ENCODE peak calls at places on chromosomes 12 and 14, in six cellular contexts. B, R, Q, K, L and Z are unnamed samples.

GRCh38 chr14:93914278-93914677 is 12.9 kb upstream of the FAM181A start:
- DNase-seq in B (no peak), R (no peak), Q (no peak), K (no peak), L (no peak), Z (no peak)

GRCh38 chr14:102986810-102987579 is 64.5 kb downstream of the AMN start:
- DNase-seq in B (no peak), R (no peak), Q (no peak), K (peak; percentile 6), L (no peak), Z (no peak)

GRCh38 chr14:64053694-64054669 is 201.2 kb downstream of the SYNE2 start:
- DNase-seq in B (no peak), R (no peak), Q (no peak), K (no peak), L (no peak), Z (no peak)

GRCh38 chr12:25789520-25789919 is 169.0 kb upstream of the RASSF8 start:
- DNase-seq in B (no peak), R (no peak), Q (no peak), K (no peak), L (no peak), Z (no peak)

GRCh38 chr12:22255097-22255496 is 79.4 kb downstream of the ST8SIA1 start:
- DNase-seq in B (peak; percentile 82), R (no peak), Q (no peak), K (no peak), L (no peak), Z (peak; percentile 44)

GRCh38 chr12:50620050-50620974 is 115.5 kb downstream of the DIP2B start:
- DNase-seq in B (peak; percentile 46), R (no peak), Q (no peak), K (no peak), L (no peak), Z (no peak)

GRCh38 chr14:22558221-22558913 is 30.7 kb downstream of the DAD1 start:
- DNase-seq in B (peak; percentile 79), R (no peak), Q (no peak), K (peak; percentile 53), L (peak; percentile 84), Z (peak; percentile 82)

GRCh38 chr12:1507308-1507707 is 87.1 kb downstream of the FBXL14 start:
- DNase-seq in B (no peak), R (no peak), Q (no peak), K (no peak), L (peak; percentile 34), Z (no peak)

GRCh38 chr12:9928607-9929006 is 3.6 kb downstream of the CLEC2A start:
- DNase-seq in B (no peak), R (no peak), Q (no peak), K (no peak), L (no peak), Z (no peak)

GRCh38 chr14:44662250-44662891 is 155.3 kb upstream of the FSCB start:
- DNase-seq in B (no peak), R (no peak), Q (no peak), K (no peak), L (no peak), Z (no peak)

GRCh38 chr12:52951126-52951525 is 2.2 kb downstream of the KRT18 start:
- DNase-seq in B (no peak), R (no peak), Q (no peak), K (no peak), L (no peak), Z (no peak)

GRCh38 chr12:22700126-22700525 is 75.2 kb downstream of the ETNK1 start:
- DNase-seq in B (no peak), R (no peak), Q (no peak), K (no peak), L (no peak), Z (no peak)

GRCh38 chr12:50415899-50416479 is 15.3 kb downstream of the LARP4 start:
- DNase-seq in B (no peak), R (no peak), Q (no peak), K (no peak), L (no peak), Z (no peak)

GRCh38 chr14:81673930-81674329 is 140.3 kb upstream of the SEL1L start:
- DNase-seq in B (no peak), R (no peak), Q (no peak), K (no peak), L (no peak), Z (no peak)

GRCh38 chr12:1529862-1530591 is 64.4 kb downstream of the FBXL14 start:
- DNase-seq in B (peak; percentile 54), R (no peak), Q (peak; percentile 71), K (no peak), L (no peak), Z (peak; percentile 42)

GRCh38 chr12:96187675-96188355 is 6.4 kb upstream of the ELK3 start:
- DNase-seq in B (no peak), R (no peak), Q (no peak), K (no peak), L (no peak), Z (no peak)

GRCh38 chr12:2247109-2247508 is 194.3 kb downstream of the CACNA1C start:
- DNase-seq in B (no peak), R (no peak), Q (no peak), K (no peak), L (no peak), Z (no peak)

GRCh38 chr14:93156693-93157369 is 27.9 kb downstream of the MOAP1 start:
- DNase-seq in B (no peak), R (no peak), Q (no peak), K (no peak), L (no peak), Z (no peak)

GRCh38 chr12:13913371-13913770 is 68.0 kb downstream of the GRIN2B start:
- DNase-seq in B (no peak), R (no peak), Q (no peak), K (no peak), L (no peak), Z (no peak)

GRCh38 chr12:116157845-116158267 is 119.6 kb downstream of the MED13L start:
- DNase-seq in B (peak; percentile 53), R (no peak), Q (no peak), K (no peak), L (no peak), Z (no peak)

GRCh38 chr12:41339784-41340183 is 151.7 kb downstream of the PDZRN4 start:
- DNase-seq in B (no peak), R (no peak), Q (no peak), K (no peak), L (no peak), Z (no peak)

GRCh38 chr12:111188436-111188835 is 180.5 kb downstream of the PHETA1 start:
- DNase-seq in B (no peak), R (no peak), Q (no peak), K (no peak), L (no peak), Z (no peak)

GRCh38 chr12:115385141-115385540 is 701.2 kb upstream of the TBX3 start:
- DNase-seq in B (no peak), R (no peak), Q (no peak), K (no peak), L (no peak), Z (no peak)

GRCh38 chr12:79433465-79434072 is 257.2 kb downstream of the PAWR start:
- DNase-seq in B (no peak), R (no peak), Q (no peak), K (no peak), L (no peak), Z (no peak)

GRCh38 chr12:76586764-76587395 is 27.3 kb upstream of the OSBPL8 start:
- DNase-seq in B (peak; percentile 73), R (no peak), Q (peak; percentile 19), K (peak; percentile 28), L (no peak), Z (no peak)

GRCh38 chr12:109779382-109779781 is 53.8 kb downstream of the TRPV4 start:
- DNase-seq in B (no peak), R (no peak), Q (peak; percentile 64), K (peak; percentile 47), L (no peak), Z (no peak)

GRCh38 chr12:109775172-109775881 is 57.9 kb downstream of the TRPV4 start:
- DNase-seq in B (peak; percentile 87), R (no peak), Q (peak; percentile 85), K (peak; percentile 50), L (peak; percentile 91), Z (peak; percentile 87)

GRCh38 chr12:109777544-109777943 is 55.7 kb downstream of the TRPV4 start:
- DNase-seq in B (peak; percentile 52), R (peak; percentile 42), Q (peak; percentile 84), K (peak; percentile 83), L (no peak), Z (no peak)

GRCh38 chr12:109778684-109779083 is 54.5 kb downstream of the TRPV4 start:
- DNase-seq in B (no peak), R (no peak), Q (no peak), K (no peak), L (no peak), Z (no peak)

DNA sequence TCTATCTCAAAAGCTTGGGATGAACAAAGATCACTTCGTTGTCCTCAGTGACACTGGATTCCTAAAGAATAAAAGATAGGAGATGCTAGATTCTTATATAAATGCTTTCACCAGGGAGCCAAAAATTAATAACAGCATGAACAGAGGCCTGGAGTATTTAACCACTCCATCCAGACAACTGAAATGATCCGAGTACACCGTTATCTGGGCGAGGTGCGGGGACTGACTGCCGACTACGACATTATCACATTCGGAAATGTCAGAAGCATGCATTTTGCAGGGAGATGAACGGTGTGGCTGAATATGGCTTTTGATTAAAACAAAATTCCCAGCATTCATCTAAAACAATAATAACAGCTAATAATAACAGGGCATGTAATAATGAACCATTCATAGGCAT is 56.6 kb downstream of the TRPV4 start:
- DNase-seq in B (no peak), R (no peak), Q (no peak), K (no peak), L (no peak), Z (no peak)
- TF ChIP-seq CREB1 in B (no peak), R (no peak), Q (no peak), K (no peak), L (no peak), Z (no peak)

GRCh38 chr14:86955955-86956354 is 1037.0 kb downstream of the GALC start:
- DNase-seq in B (no peak), R (no peak), Q (no peak), K (no peak), L (no peak), Z (no peak)
- TF ChIP-seq CREB1 in B (no peak), R (no peak), Q (no peak), K (no peak), L (no peak), Z (no peak)

GRCh38 chr14:70934502-70935134 is 27.4 kb downstream of the PCNX1 start:
- DNase-seq in B (no peak), R (peak; percentile 34), Q (no peak), K (peak; percentile 29), L (no peak), Z (no peak)
- TF ChIP-seq CREB1 in B (no peak), R (no peak), Q (no peak), K (no peak), L (no peak), Z (no peak)

GRCh38 chr14:21042918-21043317 is 756 bp downstream of the RNASE7 start:
- DNase-seq in B (no peak), R (no peak), Q (no peak), K (no peak), L (no peak), Z (no peak)
- TF ChIP-seq CREB1 in B (no peak), R (no peak), Q (no peak), K (no peak), L (no peak), Z (no peak)